ENCODE peak calls at places on chromosomes 7 and 10, in four cellular contexts. O is Peyer's patch, K is neural progenitor cell, S is adrenal gland. E is an unnamed sample.

GRCh38 chr10:47257396-47258120 is 42.4 kb upstream of the GDF10 start:
- DNase-seq in K (no peak), S (no peak), O (no peak), E (no peak)

GRCh38 chr7:87671-88070 is 104.7 kb upstream of the FAM20C start:
- DNase-seq in S (no peak), O (peak), K (peak), E (no peak)

GRCh38 chr10:21292763-21293517 is 232.5 kb downstream of the SKIDA1 start:
- DNase-seq in K (peak), S (peak), O (peak), E (peak)

GRCh38 chr10:100485841-100486495 is 23.2 kb downstream of the WNT8B start:
- DNase-seq in S (no peak), K (peak), O (no peak), E (no peak)

GRCh38 chr7:138001529-138002095 is at the start of gene CREB3L2:
- DNase-seq in O (peak), S (peak), K (peak), E (no peak)

GRCh38 chr10:34732926-34733325 is 82.2 kb downstream of the PARD3 start:
- DNase-seq in O (no peak), S (no peak), K (peak), E (no peak)

GRCh38 chr7:43465581-43466554 is 117.0 kb upstream of the STK17A start:
- DNase-seq in O (no peak), K (no peak), S (no peak), E (no peak)

GRCh38 chr10:85527610-85528317 is 838.8 kb downstream of the GRID1 start:
- DNase-seq in K (no peak), O (no peak), S (no peak), E (no peak)

GRCh38 chr10:65945071-65945470 is 980.8 kb upstream of the LRRTM3 start:
- DNase-seq in K (no peak), S (no peak), O (no peak), E (no peak)

DNA sequence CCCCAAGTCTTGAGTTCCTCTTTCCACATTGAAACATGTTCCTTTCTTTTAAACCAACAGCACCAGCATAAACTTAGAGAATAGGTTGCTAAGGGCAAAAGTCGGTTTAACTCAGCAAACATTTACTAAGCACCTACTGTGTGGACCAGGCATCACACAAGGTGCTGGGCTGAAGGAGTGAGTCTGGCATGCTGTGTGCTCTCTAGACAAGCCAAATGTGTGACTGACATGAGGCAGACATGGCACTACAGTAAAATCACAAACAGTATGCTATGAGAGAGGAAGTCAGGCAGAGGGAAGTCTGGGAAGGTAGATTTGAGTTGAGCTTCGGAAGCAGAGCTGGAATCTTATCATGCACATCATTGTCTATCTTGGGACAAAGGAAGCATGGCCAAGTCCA is 10.9 kb upstream of the RASSF4 start:
- DNase-seq in O (no peak), S (no peak), K (no peak), E (no peak)
- TF ChIP-seq CTCF in O (no peak), S (no peak), K (no peak), E (no peak)

DNA sequence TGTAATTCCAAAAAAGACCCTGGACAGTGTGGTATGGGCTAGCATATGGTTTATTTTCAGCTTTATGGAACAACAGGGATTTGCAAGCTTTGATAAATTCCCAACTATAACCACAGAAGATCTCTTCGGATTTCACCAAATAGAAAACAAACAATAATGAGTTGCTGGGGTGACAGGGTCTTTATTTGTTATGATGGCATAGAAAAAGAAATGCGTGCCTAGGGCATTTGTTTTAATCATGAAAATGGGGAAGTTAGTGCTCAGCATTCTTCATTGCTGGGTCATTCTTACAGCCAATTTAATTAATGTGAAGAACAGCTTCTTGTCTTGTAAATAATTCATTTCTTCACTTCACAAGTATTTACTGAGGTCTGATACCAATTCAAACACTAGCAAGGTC is 139.0 kb downstream of the LRRN3 start:
- DNase-seq in K (no peak), O (no peak), S (no peak), E (no peak)
- TF ChIP-seq CTCF in K (no peak), O (no peak), S (no peak), E (no peak)

GRCh38 chr7:149664176-149664575 is 109.2 kb downstream of the ZNF467 start:
- DNase-seq in K (no peak), O (no peak), S (no peak), E (no peak)
- TF ChIP-seq CTCF in K (no peak), O (no peak), S (no peak), E (no peak)

GRCh38 chr7:90749774-90750173 is 153.7 kb downstream of the CDK14 start:
- DNase-seq in K (no peak), S (no peak), O (no peak), E (no peak)

GRCh38 chr7:90755041-90755440 is 158.9 kb downstream of the CDK14 start:
- DNase-seq in K (no peak), O (no peak), S (no peak), E (no peak)

GRCh38 chr7:90749262-90749661 is 153.1 kb downstream of the CDK14 start:
- DNase-seq in O (no peak), S (no peak), K (no peak), E (no peak)

GRCh38 chr7:90752051-90752450 is 155.9 kb downstream of the CDK14 start:
- DNase-seq in K (no peak), S (no peak), O (no peak), E (no peak)

GRCh38 chr7:90751595-90751994 is 155.5 kb downstream of the CDK14 start:
- DNase-seq in S (no peak), K (no peak), O (no peak), E (no peak)
- TF ChIP-seq CTCF in S (no peak), K (no peak), O (no peak), E (no peak)

DNA sequence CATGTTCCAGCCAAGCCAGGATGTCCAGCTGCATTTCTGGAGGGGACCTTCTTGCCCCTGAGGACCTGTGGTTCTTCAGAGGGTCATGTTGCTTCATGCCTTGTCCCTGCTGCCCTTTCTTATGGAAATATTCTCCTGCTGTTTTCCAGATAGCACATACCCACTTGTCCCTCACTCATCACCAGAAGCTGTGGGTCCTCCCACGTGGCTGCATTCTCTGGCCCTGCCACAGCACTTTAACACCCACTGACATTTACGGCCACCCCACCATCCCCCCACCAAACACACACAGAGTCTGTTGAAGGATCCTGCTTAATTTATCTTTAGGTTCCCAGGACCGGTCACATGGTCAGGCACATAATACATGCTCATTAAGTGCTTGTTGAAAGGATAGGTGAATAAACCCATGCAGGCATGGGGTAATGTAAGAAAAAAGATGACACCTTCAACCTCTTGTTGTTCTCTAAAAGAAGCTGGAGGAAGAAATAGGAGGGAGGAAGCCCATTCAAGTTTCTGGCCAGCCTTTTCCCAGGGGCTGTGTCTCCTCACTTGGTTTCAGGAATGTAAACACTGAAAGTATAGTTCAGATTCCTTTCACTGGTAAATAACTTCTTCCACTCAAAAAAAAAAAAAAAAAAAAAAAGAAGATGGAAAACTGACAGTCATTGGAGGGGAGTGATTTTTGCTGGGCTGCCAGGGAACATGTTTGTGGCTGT is 19.9 kb upstream of the BMPER start:
- DNase-seq in S (no peak), K (no peak), O (no peak), E (no peak)
- TF ChIP-seq CTCF in S (no peak), K (no peak), O (no peak), E (no peak)

DNA sequence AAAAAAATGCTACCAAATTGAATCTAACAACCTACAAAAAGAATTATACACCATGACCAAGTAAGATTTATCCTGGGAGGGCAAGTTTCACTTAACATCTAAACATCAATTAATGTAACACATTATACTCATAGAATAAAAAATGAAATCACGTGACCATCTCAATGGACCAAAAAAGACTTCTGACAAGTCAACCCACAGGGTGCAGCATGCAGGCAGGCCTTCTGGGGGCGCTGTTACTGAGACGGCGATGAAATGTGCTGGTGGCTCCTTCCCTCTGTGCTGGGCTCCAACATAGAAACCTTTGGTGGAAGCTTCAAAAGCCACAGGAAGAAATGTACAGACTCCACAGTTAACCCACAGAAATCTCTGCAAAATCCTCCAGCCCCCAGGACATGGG is 103.1 kb downstream of the INHBA start:
- DNase-seq in S (no peak), K (peak), O (no peak), E (no peak)
- TF ChIP-seq CTCF in S (no peak), K (peak), O (no peak), E (no peak)

DNA sequence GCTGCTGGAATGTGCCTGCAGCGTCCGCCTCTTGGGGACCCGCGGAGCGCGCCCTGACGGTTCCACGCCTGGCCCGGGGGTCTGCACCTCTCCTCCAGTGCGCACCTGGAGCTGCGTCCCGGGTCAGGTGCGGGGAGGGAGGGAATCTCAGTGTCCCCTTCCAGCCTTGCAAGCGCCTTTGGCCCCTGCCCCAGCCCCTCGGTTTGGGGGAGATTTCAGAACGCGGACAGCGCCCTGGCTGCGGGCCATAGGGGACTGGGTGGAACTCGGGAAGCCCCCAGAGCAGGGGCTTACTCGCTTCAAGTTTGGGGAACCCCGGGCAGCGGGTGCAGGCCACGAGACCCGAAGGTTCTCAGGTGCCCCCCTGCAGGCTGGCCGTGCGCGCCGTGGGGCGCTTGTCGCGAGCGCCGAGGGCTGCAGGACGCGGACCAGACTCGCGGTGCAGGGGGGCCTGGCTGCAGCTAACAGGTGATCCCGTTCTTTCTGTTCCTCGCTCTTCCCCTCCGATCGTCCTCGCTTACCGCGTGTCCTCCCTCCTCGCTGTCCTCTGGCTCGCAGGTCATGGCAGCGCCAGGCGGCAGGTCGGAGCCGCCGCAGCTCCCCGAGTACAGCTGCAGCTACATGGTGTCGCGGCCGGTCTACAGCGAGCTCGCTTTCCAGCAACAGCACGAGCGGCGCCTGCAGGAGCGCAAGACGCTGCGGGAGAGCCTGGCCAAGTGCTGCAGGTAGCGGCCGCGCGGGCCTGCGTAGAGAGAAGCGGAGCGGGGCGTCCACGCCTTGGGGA is 645 bp downstream of the SLC26A4 start:
- DNase-seq in S (peak), O (peak), K (peak), E (peak)
- TF ChIP-seq CTCF in S (no peak), O (peak), K (peak), E (peak)

GRCh38 chr10:50063100-50063499 is 4.7 kb upstream of the WASHC2A start:
- DNase-seq in O (no peak), K (peak), S (no peak), E (no peak)
- TF ChIP-seq CTCF in O (no peak), K (peak), S (no peak), E (no peak)

DNA sequence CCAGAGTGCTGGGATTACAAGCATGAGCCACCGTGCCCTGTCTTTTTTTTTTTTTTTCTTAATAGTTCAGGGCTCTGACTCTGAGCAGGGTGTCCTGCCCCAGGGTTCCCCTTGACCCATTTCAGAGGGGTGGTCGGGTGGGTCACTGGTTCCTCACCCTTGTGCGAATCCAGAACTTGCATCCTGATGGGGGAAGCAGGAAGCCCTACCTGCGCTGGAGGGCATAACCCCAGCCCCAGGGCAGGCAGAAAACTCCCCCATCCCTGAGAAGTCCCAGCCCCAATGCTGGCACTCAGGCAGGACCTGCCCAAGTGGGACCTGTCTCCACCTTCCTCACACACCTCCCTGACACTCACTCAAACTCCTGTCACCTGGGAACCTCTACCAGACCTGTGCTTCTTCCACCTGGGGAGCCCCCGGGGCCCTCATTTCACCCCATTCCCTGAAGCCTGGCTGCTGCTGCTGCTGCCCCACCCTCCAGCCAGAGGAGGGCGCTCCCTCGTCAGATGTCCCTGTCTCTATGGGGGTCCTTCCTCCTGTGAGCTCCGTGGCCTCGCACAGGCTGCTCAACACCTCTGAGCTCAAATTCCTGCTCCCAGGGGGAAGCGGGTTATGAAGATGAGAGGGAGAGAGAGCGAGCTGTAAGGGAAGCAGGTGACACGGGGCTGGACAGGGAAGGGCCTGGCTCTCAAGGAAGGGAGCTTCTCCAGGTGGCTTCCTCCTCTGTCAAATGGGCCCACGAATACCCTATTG is 15.1 kb upstream of the ZNF273 start:
- DNase-seq in K (peak), O (peak), S (no peak), E (no peak)
- TF ChIP-seq CTCF in K (peak), O (peak), S (peak), E (no peak)